ENCODE peak calls at places on chromosomes 12 and 14, in ten cellular contexts. One of them, this sample, is unnamed.

GRCh38 chr12:123237646-123238329 is 4.6 kb downstream of the MTRFR start:
- DNase-seq in lower leg skin: peak; percentile 69
- DNase-seq in heart left ventricle: peak; percentile 50
- DNase-seq in NCI-H748 treated with DMSO at 0.1 percent for 48 hours: peak; percentile 31
- DNase-seq in RKO: peak; percentile 83
- DNase-seq in pancreas: no peak
- DNase-seq in effector CD4-positive, alpha-beta T cell: peak; percentile 72
- DNase-seq in GM20000: peak; percentile 61
- DNase-seq in HFFc6: peak; percentile 53
- DNase-seq in activated CD4-positive, alpha-beta T cell treated with anti-CD3 and anti-CD28 coated beads, Interleukin-2, amount 50 U/mL, for 1 hour: peak; percentile 81
- DNase-seq in this sample: peak; percentile 72

GRCh38 chr12:55741978-55742377 is 944 bp upstream of the GDF11 start:
- DNase-seq in heart left ventricle: no peak
- DNase-seq in effector CD4-positive, alpha-beta T cell: no peak
- DNase-seq in GM20000: no peak
- DNase-seq in RKO: no peak
- DNase-seq in NCI-H748 treated with DMSO at 0.1 percent for 48 hours: no peak
- DNase-seq in activated CD4-positive, alpha-beta T cell treated with anti-CD3 and anti-CD28 coated beads, Interleukin-2, amount 50 U/mL, for 1 hour: no peak
- DNase-seq in pancreas: no peak
- DNase-seq in lower leg skin: no peak
- DNase-seq in HFFc6: no peak
- DNase-seq in this sample: no peak

GRCh38 chr12:100789146-100789545 is 5.4 kb upstream of the ANO4 start:
- DNase-seq in activated CD4-positive, alpha-beta T cell treated with anti-CD3 and anti-CD28 coated beads, Interleukin-2, amount 50 U/mL, for 1 hour: no peak
- DNase-seq in RKO: peak; percentile 31
- DNase-seq in NCI-H748 treated with DMSO at 0.1 percent for 48 hours: no peak
- DNase-seq in GM20000: no peak
- DNase-seq in pancreas: no peak
- DNase-seq in heart left ventricle: no peak
- DNase-seq in HFFc6: no peak
- DNase-seq in lower leg skin: no peak
- DNase-seq in effector CD4-positive, alpha-beta T cell: no peak
- DNase-seq in this sample: no peak

GRCh38 chr12:52541709-52542108 is 11.2 kb downstream of the KRT71 start:
- DNase-seq in GM20000: no peak
- DNase-seq in activated CD4-positive, alpha-beta T cell treated with anti-CD3 and anti-CD28 coated beads, Interleukin-2, amount 50 U/mL, for 1 hour: no peak
- DNase-seq in RKO: no peak
- DNase-seq in NCI-H748 treated with DMSO at 0.1 percent for 48 hours: no peak
- DNase-seq in heart left ventricle: no peak
- DNase-seq in lower leg skin: no peak
- DNase-seq in HFFc6: no peak
- DNase-seq in effector CD4-positive, alpha-beta T cell: no peak
- DNase-seq in pancreas: no peak
- DNase-seq in this sample: no peak

GRCh38 chr12:56078931-56079728 is 835 bp upstream of the ERBB3 start:
- DNase-seq in heart left ventricle: peak; percentile 76
- DNase-seq in pancreas: peak; percentile 97
- DNase-seq in HFFc6: peak; percentile 87
- DNase-seq in GM20000: peak; percentile 87
- DNase-seq in effector CD4-positive, alpha-beta T cell: peak; percentile 36
- DNase-seq in RKO: peak; percentile 93
- DNase-seq in activated CD4-positive, alpha-beta T cell treated with anti-CD3 and anti-CD28 coated beads, Interleukin-2, amount 50 U/mL, for 1 hour: peak; percentile 51
- DNase-seq in NCI-H748 treated with DMSO at 0.1 percent for 48 hours: peak; percentile 71
- DNase-seq in lower leg skin: peak; percentile 84
- DNase-seq in this sample: peak; percentile 48

GRCh38 chr12:48029811-48030650 is 25.8 kb upstream of the COL2A1 start:
- DNase-seq in lower leg skin: no peak
- DNase-seq in GM20000: no peak
- DNase-seq in activated CD4-positive, alpha-beta T cell treated with anti-CD3 and anti-CD28 coated beads, Interleukin-2, amount 50 U/mL, for 1 hour: no peak
- DNase-seq in heart left ventricle: no peak
- DNase-seq in HFFc6: no peak
- DNase-seq in effector CD4-positive, alpha-beta T cell: no peak
- DNase-seq in pancreas: no peak
- DNase-seq in NCI-H748 treated with DMSO at 0.1 percent for 48 hours: no peak
- DNase-seq in RKO: no peak
- DNase-seq in this sample: no peak

GRCh38 chr12:7934153-7934552 is 1.8 kb downstream of the SLC2A3 start:
- DNase-seq in activated CD4-positive, alpha-beta T cell treated with anti-CD3 and anti-CD28 coated beads, Interleukin-2, amount 50 U/mL, for 1 hour: no peak
- DNase-seq in lower leg skin: no peak
- DNase-seq in pancreas: no peak
- DNase-seq in GM20000: no peak
- DNase-seq in NCI-H748 treated with DMSO at 0.1 percent for 48 hours: no peak
- DNase-seq in HFFc6: no peak
- DNase-seq in effector CD4-positive, alpha-beta T cell: no peak
- DNase-seq in heart left ventricle: no peak
- DNase-seq in RKO: no peak
- DNase-seq in this sample: no peak

GRCh38 chr12:44077293-44077692 is 241.4 kb downstream of the TMEM117 start:
- DNase-seq in heart left ventricle: no peak
- DNase-seq in lower leg skin: no peak
- DNase-seq in RKO: no peak
- DNase-seq in pancreas: no peak
- DNase-seq in effector CD4-positive, alpha-beta T cell: no peak
- DNase-seq in activated CD4-positive, alpha-beta T cell treated with anti-CD3 and anti-CD28 coated beads, Interleukin-2, amount 50 U/mL, for 1 hour: no peak
- DNase-seq in HFFc6: no peak
- DNase-seq in NCI-H748 treated with DMSO at 0.1 percent for 48 hours: no peak
- DNase-seq in GM20000: no peak
- DNase-seq in this sample: no peak

GRCh38 chr14:65410640-65411039 is 1.9 kb upstream of the FUT8 start:
- DNase-seq in HFFc6: no peak
- DNase-seq in activated CD4-positive, alpha-beta T cell treated with anti-CD3 and anti-CD28 coated beads, Interleukin-2, amount 50 U/mL, for 1 hour: no peak
- DNase-seq in lower leg skin: no peak
- DNase-seq in GM20000: no peak
- DNase-seq in pancreas: no peak
- DNase-seq in heart left ventricle: no peak
- DNase-seq in NCI-H748 treated with DMSO at 0.1 percent for 48 hours: no peak
- DNase-seq in RKO: no peak
- DNase-seq in effector CD4-positive, alpha-beta T cell: no peak
- DNase-seq in this sample: no peak

GRCh38 chr14:105646175-105646574 is 119.8 kb downstream of the TMEM121 start:
- DNase-seq in GM20000: no peak
- DNase-seq in pancreas: peak; percentile 51
- DNase-seq in RKO: no peak
- DNase-seq in activated CD4-positive, alpha-beta T cell treated with anti-CD3 and anti-CD28 coated beads, Interleukin-2, amount 50 U/mL, for 1 hour: no peak
- DNase-seq in effector CD4-positive, alpha-beta T cell: no peak
- DNase-seq in HFFc6: no peak
- DNase-seq in heart left ventricle: no peak
- DNase-seq in lower leg skin: no peak
- DNase-seq in NCI-H748 treated with DMSO at 0.1 percent for 48 hours: no peak
- DNase-seq in this sample: no peak

GRCh38 chr12:59624732-59625455 is 29.1 kb downstream of the SLC16A7 start:
- DNase-seq in lower leg skin: no peak
- DNase-seq in GM20000: no peak
- DNase-seq in effector CD4-positive, alpha-beta T cell: no peak
- DNase-seq in RKO: no peak
- DNase-seq in HFFc6: no peak
- DNase-seq in pancreas: no peak
- DNase-seq in heart left ventricle: no peak
- DNase-seq in NCI-H748 treated with DMSO at 0.1 percent for 48 hours: no peak
- DNase-seq in activated CD4-positive, alpha-beta T cell treated with anti-CD3 and anti-CD28 coated beads, Interleukin-2, amount 50 U/mL, for 1 hour: no peak
- DNase-seq in this sample: no peak

GRCh38 chr14:50060871-50061663 is 55.3 kb downstream of the VCPKMT start:
- DNase-seq in RKO: peak; percentile 84
- DNase-seq in heart left ventricle: peak; percentile 63
- DNase-seq in NCI-H748 treated with DMSO at 0.1 percent for 48 hours: no peak
- DNase-seq in activated CD4-positive, alpha-beta T cell treated with anti-CD3 and anti-CD28 coated beads, Interleukin-2, amount 50 U/mL, for 1 hour: no peak
- DNase-seq in GM20000: peak; percentile 61
- DNase-seq in pancreas: no peak
- DNase-seq in HFFc6: peak; percentile 91
- DNase-seq in effector CD4-positive, alpha-beta T cell: no peak
- DNase-seq in lower leg skin: peak; percentile 76
- DNase-seq in this sample: peak; percentile 33

GRCh38 chr12:45732250-45732649 is 2.7 kb downstream of the ARID2 start:
- DNase-seq in HFFc6: no peak
- DNase-seq in RKO: peak; percentile 77
- DNase-seq in lower leg skin: no peak
- DNase-seq in GM20000: no peak
- DNase-seq in NCI-H748 treated with DMSO at 0.1 percent for 48 hours: no peak
- DNase-seq in pancreas: no peak
- DNase-seq in activated CD4-positive, alpha-beta T cell treated with anti-CD3 and anti-CD28 coated beads, Interleukin-2, amount 50 U/mL, for 1 hour: no peak
- DNase-seq in heart left ventricle: no peak
- DNase-seq in effector CD4-positive, alpha-beta T cell: no peak
- DNase-seq in this sample: no peak

GRCh38 chr14:36981832-36982528 is 190.4 kb downstream of the SLC25A21 start:
- DNase-seq in pancreas: no peak
- DNase-seq in heart left ventricle: no peak
- DNase-seq in RKO: peak; percentile 81
- DNase-seq in GM20000: no peak
- DNase-seq in NCI-H748 treated with DMSO at 0.1 percent for 48 hours: no peak
- DNase-seq in lower leg skin: no peak
- DNase-seq in effector CD4-positive, alpha-beta T cell: no peak
- DNase-seq in HFFc6: peak; percentile 50
- DNase-seq in activated CD4-positive, alpha-beta T cell treated with anti-CD3 and anti-CD28 coated beads, Interleukin-2, amount 50 U/mL, for 1 hour: no peak
- DNase-seq in this sample: no peak

GRCh38 chr12:110345176-110345651 is 58.3 kb downstream of the ANAPC7 start:
- DNase-seq in NCI-H748 treated with DMSO at 0.1 percent for 48 hours: no peak
- DNase-seq in heart left ventricle: no peak
- DNase-seq in GM20000: no peak
- DNase-seq in effector CD4-positive, alpha-beta T cell: no peak
- DNase-seq in HFFc6: no peak
- DNase-seq in RKO: no peak
- DNase-seq in pancreas: no peak
- DNase-seq in lower leg skin: peak; percentile 80
- DNase-seq in activated CD4-positive, alpha-beta T cell treated with anti-CD3 and anti-CD28 coated beads, Interleukin-2, amount 50 U/mL, for 1 hour: no peak
- DNase-seq in this sample: no peak

GRCh38 chr12:33690562-33690961 is 250.9 kb upstream of the SYT10 start:
- DNase-seq in effector CD4-positive, alpha-beta T cell: no peak
- DNase-seq in HFFc6: no peak
- DNase-seq in pancreas: no peak
- DNase-seq in GM20000: no peak
- DNase-seq in NCI-H748 treated with DMSO at 0.1 percent for 48 hours: no peak
- DNase-seq in activated CD4-positive, alpha-beta T cell treated with anti-CD3 and anti-CD28 coated beads, Interleukin-2, amount 50 U/mL, for 1 hour: no peak
- DNase-seq in RKO: no peak
- DNase-seq in lower leg skin: no peak
- DNase-seq in heart left ventricle: no peak
- DNase-seq in this sample: no peak

GRCh38 chr12:18990866-18991265 is 138.7 kb upstream of the PLEKHA5 start:
- DNase-seq in effector CD4-positive, alpha-beta T cell: no peak
- DNase-seq in pancreas: no peak
- DNase-seq in GM20000: no peak
- DNase-seq in HFFc6: no peak
- DNase-seq in activated CD4-positive, alpha-beta T cell treated with anti-CD3 and anti-CD28 coated beads, Interleukin-2, amount 50 U/mL, for 1 hour: no peak
- DNase-seq in NCI-H748 treated with DMSO at 0.1 percent for 48 hours: no peak
- DNase-seq in RKO: no peak
- DNase-seq in heart left ventricle: no peak
- DNase-seq in lower leg skin: no peak
- DNase-seq in this sample: no peak

GRCh38 chr14:87133073-87133815 is 859.7 kb downstream of the GALC start:
- DNase-seq in RKO: peak; percentile 51
- DNase-seq in lower leg skin: no peak
- DNase-seq in activated CD4-positive, alpha-beta T cell treated with anti-CD3 and anti-CD28 coated beads, Interleukin-2, amount 50 U/mL, for 1 hour: no peak
- DNase-seq in pancreas: no peak
- DNase-seq in GM20000: no peak
- DNase-seq in effector CD4-positive, alpha-beta T cell: no peak
- DNase-seq in HFFc6: no peak
- DNase-seq in NCI-H748 treated with DMSO at 0.1 percent for 48 hours: no peak
- DNase-seq in heart left ventricle: peak; percentile 31
- DNase-seq in this sample: no peak

This sample was measured in T-helper 9 cell.